ENCODE peak calls at places on chromosomes 6 and 20, in seven cellular contexts. F is upper lobe of left lung; V is heart left ventricle; B is testis; O is IMR-90; M is AG04450; P is CD8-positive, alpha-beta memory T cell. N is an unnamed sample.

GRCh38 chr6:107870379-107870778 is 46.3 kb upstream of the SCML4 start:
- DNase-seq in F (no peak), V (no peak), B (no peak), O (peak), M (no peak), P (no peak), N (no peak)

GRCh38 chr20:57672164-57672563 is 37.7 kb downstream of the PMEPA1 start:
- DNase-seq in F (peak), V (peak), B (peak), O (peak), M (no peak), P (no peak), N (peak)

GRCh38 chr6:92723390-92723931 is 695.9 kb downstream of the EPHA7 start:
- DNase-seq in F (peak), V (no peak), B (peak), O (no peak), M (no peak), P (no peak), N (no peak)

GRCh38 chr20:41373384-41373783 is 6.8 kb upstream of the EMILIN3 start:
- DNase-seq in F (no peak), V (no peak), B (no peak), O (no peak), M (no peak), P (no peak), N (no peak)

GRCh38 chr6:15770347-15771143 is 107.7 kb upstream of the DTNBP1 start:
- DNase-seq in F (no peak), V (no peak), B (no peak), O (peak), M (no peak), P (no peak), N (no peak)

GRCh38 chr6:5341845-5342244 is 80.5 kb downstream of the FARS2 start:
- DNase-seq in F (no peak), V (no peak), B (no peak), O (no peak), M (no peak), P (no peak), N (no peak)

GRCh38 chr6:79570129-79570801 is 33.0 kb upstream of the LCA5 start:
- DNase-seq in F (no peak), V (no peak), B (no peak), O (peak), M (no peak), P (no peak), N (no peak)

GRCh38 chr20:10671850-10672578 is 1.8 kb downstream of the JAG1 start:
- DNase-seq in F (peak), V (peak), B (peak), O (peak), M (no peak), P (no peak), N (peak)

GRCh38 chr6:29964904-29965872 is 22.9 kb downstream of the HLA-A start:
- DNase-seq in F (no peak), V (peak), B (peak), O (peak), M (peak), P (peak), N (peak)

GRCh38 chr20:11229772-11230171 is 556.0 kb upstream of the JAG1 start:
- DNase-seq in F (no peak), V (peak), B (peak), O (peak), M (peak), P (no peak), N (peak)

GRCh38 chr6:7882505-7883257 is 27.9 kb downstream of the TXNDC5 start:
- DNase-seq in F (no peak), V (no peak), B (no peak), O (no peak), M (no peak), P (no peak), N (no peak)

GRCh38 chr6:170444811-170445211 is 108.3 kb downstream of the PSMB1 start:
- DNase-seq in F (no peak), V (no peak), B (no peak), O (no peak), M (no peak), P (no peak), N (no peak)

GRCh38 chr20:24048014-24048611 is 59.5 kb upstream of the GGTLC1 start:
- DNase-seq in F (peak), V (no peak), B (no peak), O (no peak), M (no peak), P (no peak), N (no peak)

GRCh38 chr6:2502096-2502997 is 248.4 kb downstream of the MYLK4 start:
- DNase-seq in F (no peak), V (no peak), B (no peak), O (no peak), M (no peak), P (no peak), N (no peak)

GRCh38 chr6:31573239-31574105 is 1.4 kb downstream of the LTA start:
- DNase-seq in F (no peak), V (no peak), B (no peak), O (no peak), M (no peak), P (no peak), N (no peak)
- H3K27ac ChIP-seq in F (peak), V (no peak), B (no peak), O (no peak), M (no peak), P (peak), N (no peak)

GRCh38 chr20:49700411-49701185 is 13.1 kb downstream of the B4GALT5 start:
- DNase-seq in F (no peak), V (no peak), B (no peak), O (peak), M (no peak), P (no peak), N (no peak)
- H3K27ac ChIP-seq in F (peak), V (no peak), B (peak), O (no peak), M (peak), P (peak), N (no peak)

DNA sequence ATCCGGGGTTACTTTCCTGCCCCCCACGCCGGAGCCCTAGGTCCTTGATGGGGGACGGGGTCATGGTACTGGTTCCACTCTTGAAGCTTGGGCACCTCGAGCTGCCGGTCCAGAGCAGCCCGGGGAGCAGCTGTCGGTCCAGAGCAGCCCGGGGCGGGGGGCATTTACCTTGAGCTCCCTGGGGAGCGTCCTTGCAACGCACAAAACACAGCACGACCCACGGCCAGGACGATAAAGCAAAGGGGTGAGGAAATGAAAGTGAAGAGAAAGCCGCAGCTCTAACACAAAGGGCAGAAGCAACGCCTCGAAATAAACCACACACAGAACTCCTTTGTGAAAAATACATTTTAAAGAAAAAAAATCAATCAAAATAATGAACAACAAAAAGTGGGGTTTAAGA is 39.1 kb downstream of the KCNQ2 start:
- DNase-seq in F (peak), V (no peak), B (no peak), O (no peak), M (no peak), P (no peak), N (no peak)
- H3K27ac ChIP-seq in F (no peak), V (no peak), B (no peak), O (no peak), M (no peak), P (no peak), N (no peak)

GRCh38 chr20:54138427-54138826 is 35.4 kb downstream of the CYP24A1 start:
- DNase-seq in F (no peak), V (no peak), B (no peak), O (no peak), M (no peak), P (no peak), N (no peak)

GRCh38 chr20:54139188-54139587 is 34.6 kb downstream of the CYP24A1 start:
- DNase-seq in F (no peak), V (no peak), B (no peak), O (no peak), M (no peak), P (no peak), N (no peak)

GRCh38 chr20:54140486-54140885 is 33.3 kb downstream of the CYP24A1 start:
- DNase-seq in F (no peak), V (no peak), B (no peak), O (no peak), M (no peak), P (no peak), N (no peak)

GRCh38 chr20:54140927-54141566 is 32.7 kb downstream of the CYP24A1 start:
- DNase-seq in F (no peak), V (no peak), B (no peak), O (peak), M (no peak), P (no peak), N (no peak)

GRCh38 chr20:54140067-54140466 is 33.7 kb downstream of the CYP24A1 start:
- DNase-seq in F (no peak), V (no peak), B (no peak), O (no peak), M (no peak), P (no peak), N (no peak)
- H3K27ac ChIP-seq in F (no peak), V (no peak), B (no peak), O (no peak), M (no peak), P (no peak), N (no peak)

DNA sequence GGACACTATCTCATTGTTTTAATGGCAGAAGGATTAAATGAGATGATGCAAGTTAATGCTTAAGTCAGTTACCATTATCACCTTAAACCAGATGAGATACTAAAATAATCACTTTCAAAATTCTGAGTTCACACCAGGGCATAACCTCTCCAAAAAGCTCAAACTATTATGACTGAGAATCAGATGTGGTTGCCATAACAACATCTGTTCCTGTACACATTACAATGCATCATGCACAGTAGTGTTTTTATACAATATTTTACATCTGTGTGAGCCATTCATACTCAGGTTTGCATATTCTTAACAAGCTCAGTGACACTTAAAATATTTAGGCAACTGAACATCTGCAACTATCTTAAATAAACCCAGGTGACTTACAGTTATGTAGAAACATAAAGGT is 10.2 kb downstream of the ADNP start:
- DNase-seq in F (no peak), V (no peak), B (no peak), O (no peak), M (no peak), P (peak), N (no peak)
- H3K27ac ChIP-seq in F (peak), V (no peak), B (no peak), O (no peak), M (no peak), P (no peak), N (no peak)

N was measured in ascending aorta.